ENCODE peak calls at places on chromosome 13, in four cellular contexts. N is WTC11, Q is HepG2, I is K562. D is an unnamed sample.

GRCh38 chr13:38348890-38349289 is 761 bp upstream of the UFM1 start:
- DNase-seq in I (no peak), N (no peak), Q (no peak), D (no peak)

GRCh38 chr13:40026741-40027140 is 371.3 kb downstream of the COG6 start:
- DNase-seq in I (no peak), Q (no peak), N (no peak), D (peak)

GRCh38 chr13:73401769-73402168 is 343.0 kb downstream of the KLF5 start:
- DNase-seq in Q (no peak), N (no peak), I (no peak), D (no peak)

GRCh38 chr13:99190147-99190985 is 10.3 kb upstream of the UBAC2 start:
- DNase-seq in N (no peak), Q (no peak), I (no peak), D (no peak)

GRCh38 chr13:74061939-74062595 is 72.1 kb downstream of the KLF12 start:
- DNase-seq in Q (no peak), I (no peak), N (no peak), D (peak)

GRCh38 chr13:97629601-97630272 is 195.8 kb downstream of the RAP2A start:
- DNase-seq in I (no peak), N (no peak), Q (no peak), D (no peak)

GRCh38 chr13:20127563-20128458 is 33.0 kb downstream of the GJA3 start:
- DNase-seq in I (no peak), N (peak), Q (peak), D (no peak)

GRCh38 chr13:100063333-100063732 is 25.6 kb upstream of the PCCA start:
- DNase-seq in I (no peak), N (no peak), Q (no peak), D (no peak)

GRCh38 chr13:37270206-37271001 is 164.9 kb upstream of the CSNK1A1L start:
- DNase-seq in Q (peak), I (no peak), N (no peak), D (no peak)

GRCh38 chr13:87235621-87236020 is 435.6 kb upstream of the SLITRK5 start:
- DNase-seq in N (no peak), I (no peak), Q (no peak), D (no peak)

GRCh38 chr13:30908416-30908980 is 2.4 kb downstream of the MEDAG start:
- DNase-seq in Q (no peak), I (no peak), N (no peak), D (no peak)

GRCh38 chr13:30752991-30753616 is 17.8 kb downstream of the ALOX5AP start:
- DNase-seq in I (no peak), Q (no peak), N (no peak), D (no peak)

GRCh38 chr13:24777171-24777570 is 13.2 kb downstream of the RNF17 start:
- DNase-seq in Q (no peak), I (no peak), N (no peak), D (no peak)

GRCh38 chr13:48009298-48009697 is 8.2 kb upstream of the SUCLA2 start:
- DNase-seq in I (no peak), Q (peak), N (no peak), D (no peak)

GRCh38 chr13:49246850-49247721 is 639 bp upstream of the CDADC1 start:
- DNase-seq in Q (no peak), N (no peak), I (no peak), D (no peak)

GRCh38 chr13:79404985-79405384 is 1.1 kb downstream of the RBM26 start:
- DNase-seq in Q (no peak), N (no peak), I (no peak), D (no peak)

GRCh38 chr13:95858286-95859075 is 181.5 kb downstream of the DNAJC3 start:
- DNase-seq in Q (no peak), N (no peak), I (no peak), D (no peak)

GRCh38 chr13:49248433-49249002 is 793 bp downstream of the CDADC1 start:
- DNase-seq in N (no peak), I (peak), Q (peak), D (no peak)

GRCh38 chr13:44768233-44768632 is 192.1 kb upstream of the TSC22D1 start:
- DNase-seq in Q (no peak), I (no peak), N (no peak), D (peak)

GRCh38 chr13:91747164-91747563 is 348.7 kb downstream of the GPC5 start:
- DNase-seq in I (no peak), Q (peak), N (no peak), D (no peak)
- TF ChIP-seq CREM in I (no peak), Q (no peak), N (no peak), D (no peak)

GRCh38 chr13:32940601-32941000 is 75.6 kb upstream of the KL start:
- DNase-seq in I (no peak), N (no peak), Q (no peak), D (no peak)

GRCh38 chr13:32941368-32941767 is 74.9 kb upstream of the KL start:
- DNase-seq in N (no peak), I (no peak), Q (no peak), D (no peak)

DNA sequence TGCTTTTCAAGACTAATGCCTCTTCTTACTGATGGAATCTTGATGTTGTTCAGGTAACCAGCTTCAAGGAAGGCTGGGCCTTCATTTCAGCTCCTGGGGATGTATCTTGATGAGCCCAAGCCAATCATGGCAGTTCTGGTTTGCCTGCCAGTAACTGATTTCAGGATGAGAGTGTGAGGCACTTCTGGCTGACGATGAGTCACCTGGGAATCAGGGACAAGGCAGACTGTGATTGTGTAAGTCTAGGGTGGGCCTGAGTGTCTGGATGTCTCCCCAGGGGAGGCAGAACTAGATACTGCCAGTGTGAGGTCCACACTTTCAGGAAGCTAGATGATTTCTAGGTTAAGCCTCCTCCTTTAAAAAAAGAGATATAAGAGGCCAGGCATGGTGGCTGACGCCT is 77.3 kb upstream of the KL start:
- DNase-seq in N (no peak), Q (no peak), I (no peak), D (no peak)
- TF ChIP-seq SP1 in N (no peak), Q (no peak), I (no peak), D (no peak)

GRCh38 chr13:34028496-34029442 is 210.8 kb downstream of the RFC3 start:
- DNase-seq in Q (no peak), N (no peak), I (no peak), D (no peak)

GRCh38 chr13:34034411-34034810 is 216.5 kb downstream of the RFC3 start:
- DNase-seq in I (no peak), Q (no peak), N (no peak), D (no peak)

GRCh38 chr13:34030782-34031181 is 212.8 kb downstream of the RFC3 start:
- DNase-seq in I (no peak), Q (no peak), N (no peak), D (no peak)

GRCh38 chr13:34035178-34035577 is 217.2 kb downstream of the RFC3 start:
- DNase-seq in I (no peak), Q (no peak), N (no peak), D (no peak)

GRCh38 chr13:34031629-34032028 is 213.7 kb downstream of the RFC3 start:
- DNase-seq in I (no peak), N (no peak), Q (peak), D (no peak)
- TF ChIP-seq CREM in I (no peak), N (no peak), Q (no peak), D (no peak)

GRCh38 chr13:67231481-67231940 is 1.4 kb upstream of the PCDH9 start:
- DNase-seq in N (no peak), I (no peak), Q (no peak), D (no peak)
- TF ChIP-seq SP1 in N (no peak), I (no peak), Q (no peak), D (no peak)

GRCh38 chr13:21528616-21529015 is 69.5 kb upstream of the ZDHHC20 start:
- DNase-seq in Q (no peak), I (no peak), N (no peak), D (no peak)
- TF ChIP-seq CREM in Q (no peak), I (no peak), N (no peak), D (no peak)

D was measured in GM12878.